ENCODE peak calls at places on chromosomes 13 and 19, in ten cellular contexts. V, E, Q, Z, C, L, B, K, O and M are unnamed samples.
A peak's percentile ranks its signal among the peaks of the same experiment; 100 is the strongest.

GRCh38 chr19:47406711-47407416 is 12.5 kb downstream of the MEIS3 start:
- DNase-seq in Z (peak; percentile 76), O (no peak), C (no peak), B (no peak), K (no peak), L (no peak), V (no peak), Q (no peak), E (no peak), M (no peak)

GRCh38 chr13:23365652-23366051 is 67.8 kb downstream of the SACS start:
- DNase-seq in V (no peak), K (peak; percentile 28), Z (no peak), E (no peak), O (no peak), C (no peak), Q (no peak), L (no peak), B (no peak), M (no peak)

GRCh38 chr13:27961227-27962085 is 7.7 kb downstream of the CDX2 start:
- DNase-seq in V (no peak), K (no peak), B (no peak), O (no peak), Z (peak; percentile 21), C (no peak), L (no peak), E (no peak), Q (no peak), M (no peak)

GRCh38 chr13:45711952-45712351 is 9.8 kb downstream of the CBY2 start:
- DNase-seq in C (no peak), L (no peak), O (no peak), Z (no peak), Q (no peak), E (no peak), K (no peak), V (no peak), B (no peak), M (no peak)

GRCh38 chr13:78609464-78610205 is 6.3 kb upstream of the POU4F1 start:
- DNase-seq in K (no peak), C (peak; percentile 67), Q (peak; percentile 23), V (no peak), Z (peak; percentile 49), L (no peak), O (no peak), E (no peak), B (no peak), M (no peak)

GRCh38 chr19:4556574-4557185 is 2.8 kb downstream of the SEMA6B start:
- DNase-seq in B (peak; percentile 52), K (peak; percentile 36), Q (no peak), V (no peak), O (peak; percentile 67), Z (no peak), L (no peak), E (no peak), C (peak; percentile 59), M (peak; percentile 40)

GRCh38 chr19:17078920-17079709 is 3.5 kb downstream of the MYO9B start:
- DNase-seq in Z (no peak), L (no peak), O (no peak), Q (no peak), B (peak; percentile 65), K (no peak), V (no peak), C (no peak), E (no peak), M (peak; percentile 15)

GRCh38 chr19:45498411-45499195 is at the start of gene PPM1N:
- DNase-seq in O (peak; percentile 68), L (peak; percentile 66), E (no peak), B (peak; percentile 86), C (peak; percentile 71), Z (peak; percentile 23), K (peak; percentile 28), Q (no peak), V (no peak), M (peak; percentile 76)

GRCh38 chr19:33208371-33208770 is 14.2 kb downstream of the LRP3 start:
- DNase-seq in C (peak; percentile 52), Q (no peak), E (no peak), K (no peak), B (no peak), V (no peak), L (no peak), Z (no peak), O (no peak), M (no peak)

GRCh38 chr13:66618702-66619101 is 611.4 kb downstream of the PCDH9 start:
- DNase-seq in K (peak; percentile 64), E (peak; percentile 23), V (no peak), O (peak; percentile 8), L (no peak), Q (no peak), Z (no peak), C (no peak), B (no peak), M (no peak)

GRCh38 chr19:7197760-7198696 is 96.2 kb downstream of the INSR start:
- DNase-seq in O (peak; percentile 96), L (peak; percentile 89), V (peak; percentile 43), C (peak; percentile 97), Q (peak; percentile 95), Z (peak; percentile 94), K (peak; percentile 93), B (peak; percentile 87), E (peak; percentile 96), M (peak; percentile 92)
- TF ChIP-seq CTCF in O (no peak), L (no peak), V (no peak), C (peak; percentile 31), Q (no peak), Z (peak; percentile 12), K (no peak), B (peak; percentile 22), E (no peak), M (no peak)

DNA sequence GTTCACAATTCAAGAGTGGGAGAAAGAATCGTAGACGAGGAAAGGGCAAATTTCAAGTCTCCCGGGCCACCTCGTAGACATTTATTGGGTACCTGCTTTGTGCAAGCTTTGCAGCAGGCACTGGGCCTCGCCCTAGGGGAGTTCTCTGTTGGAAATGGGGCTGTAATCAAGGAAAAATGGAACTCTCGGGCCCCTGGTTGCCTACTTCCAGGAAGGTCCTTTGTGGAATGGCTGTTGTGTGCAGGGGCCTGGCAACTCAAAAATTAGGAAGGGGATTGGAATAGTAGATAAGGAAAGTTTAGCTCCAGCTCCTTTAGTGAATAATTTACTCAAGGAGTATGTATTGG is 612 bp downstream of the ZNF526 start:
- DNase-seq in Z (no peak), C (no peak), L (no peak), E (no peak), O (no peak), K (no peak), Q (no peak), V (no peak), B (no peak), M (no peak)
- TF ChIP-seq CTCF in Z (no peak), C (no peak), L (no peak), E (no peak), O (no peak), K (no peak), Q (no peak), V (no peak), B (no peak), M (no peak)

GRCh38 chr13:33311040-33311439 is 25.5 kb upstream of the STARD13 start:
- DNase-seq in K (no peak), V (no peak), O (no peak), L (no peak), Q (no peak), C (no peak), E (no peak), Z (no peak), B (no peak), M (no peak)

GRCh38 chr13:33310245-33311038 is 24.9 kb upstream of the STARD13 start:
- DNase-seq in O (no peak), Z (no peak), Q (no peak), B (no peak), L (no peak), C (no peak), K (no peak), V (no peak), E (no peak), M (no peak)

GRCh38 chr13:33313504-33313903 is 27.9 kb upstream of the STARD13 start:
- DNase-seq in E (no peak), Z (no peak), C (no peak), L (no peak), B (no peak), K (no peak), V (no peak), Q (no peak), O (no peak), M (no peak)

GRCh38 chr13:33307820-33308219 is 22.3 kb upstream of the STARD13 start:
- DNase-seq in O (no peak), Q (no peak), B (no peak), L (no peak), Z (no peak), K (no peak), C (no peak), V (no peak), E (no peak), M (no peak)

DNA sequence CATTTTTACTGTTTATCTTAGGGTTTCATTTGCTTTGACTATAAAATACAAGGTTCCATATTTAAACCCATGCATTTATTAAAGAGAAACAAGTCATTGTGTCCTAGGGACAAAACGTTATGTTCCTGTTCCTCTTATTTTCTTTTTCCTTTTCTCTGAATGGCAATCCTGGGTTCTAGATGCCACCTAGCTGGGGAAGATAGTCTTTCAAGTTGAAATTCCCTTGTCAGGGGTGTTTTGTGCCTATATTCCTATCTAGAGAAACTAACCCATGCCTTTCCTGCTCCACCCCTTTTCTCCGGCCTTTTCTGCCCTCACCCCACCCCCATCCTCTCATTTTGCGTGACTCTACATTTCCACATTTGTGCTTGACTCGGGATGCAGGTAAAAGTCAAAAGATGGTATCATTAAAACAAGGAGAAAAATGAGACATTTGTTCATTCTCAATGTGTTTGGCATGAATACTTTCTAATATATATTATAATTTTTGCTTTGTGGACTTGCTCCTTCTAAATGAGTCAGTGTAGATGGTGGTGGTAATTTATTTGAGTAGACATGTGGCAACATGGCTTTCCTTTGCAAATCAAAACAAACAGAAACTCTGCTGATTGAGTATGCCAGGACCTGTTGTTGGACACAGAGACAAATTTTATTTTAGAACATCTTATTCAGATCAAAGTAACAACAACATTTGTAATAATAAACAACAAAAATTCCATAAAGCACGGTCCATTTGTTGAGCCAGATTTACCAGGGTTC is 26.8 kb upstream of the STARD13 start:
- DNase-seq in K (peak; percentile 42), Z (no peak), V (no peak), C (no peak), B (no peak), E (peak; percentile 33), Q (no peak), O (no peak), L (no peak), M (no peak)
- TF ChIP-seq CTCF in K (peak; percentile 17), Z (no peak), V (peak; percentile 22), C (no peak), B (no peak), E (peak; percentile 24), Q (peak; percentile 35), O (no peak), L (no peak), M (no peak)

DNA sequence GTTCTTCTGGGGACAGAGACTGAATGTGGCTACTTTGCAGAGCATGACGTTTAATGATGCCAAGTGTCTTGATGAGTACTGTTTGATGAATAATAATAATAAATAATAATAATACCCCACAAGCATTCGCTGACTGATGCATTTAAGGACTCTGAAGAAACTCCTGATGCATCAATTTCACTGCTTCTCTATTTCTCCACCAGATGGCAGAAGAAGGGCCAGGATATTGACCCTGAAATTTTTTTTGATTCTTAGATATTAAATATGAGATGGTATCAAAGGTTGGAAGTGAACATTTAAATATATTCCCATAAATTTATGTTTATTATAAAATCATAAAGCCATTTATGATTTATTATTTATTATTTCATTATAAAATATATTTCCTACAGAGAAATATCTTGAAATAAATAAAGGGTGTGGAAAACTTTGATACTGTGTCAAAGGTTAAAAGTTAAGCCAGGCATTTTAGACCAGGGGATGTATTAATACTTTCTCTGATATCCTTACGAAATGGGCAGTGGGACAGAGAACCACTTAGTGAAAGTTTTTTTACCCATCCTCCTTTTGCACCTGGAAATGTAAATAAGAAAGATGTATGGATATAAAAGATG is 170.9 kb downstream of the LACC1 start:
- DNase-seq in V (no peak), L (no peak), B (no peak), C (no peak), Z (no peak), K (peak; percentile 66), Q (no peak), E (no peak), O (peak; percentile 20), M (no peak)
- TF ChIP-seq CTCF in V (peak; percentile 76), L (peak; percentile 91), B (no peak), C (peak; percentile 64), Z (peak; percentile 84), K (peak; percentile 77), Q (peak; percentile 81), E (peak; percentile 63), O (peak; percentile 51), M (peak; percentile 68)